ENCODE peak calls at places on chromosomes 16 and 17, in four cellular contexts. L is testis, M is right lobe of liver, O is A549. I is an unnamed sample.

GRCh38 chr16:56673916-56674315 is 4.3 kb downstream of the MT1H start:
- DNase-seq in M (no peak), L (no peak), O (peak; percentile 54), I (no peak)

GRCh38 chr16:11100239-11100750 is 155.7 kb downstream of the SOCS1 start:
- DNase-seq in O (no peak), L (peak; percentile 51), M (no peak), I (peak; percentile 69)

GRCh38 chr17:6388416-6388815 is 46.5 kb downstream of the AIPL1 start:
- DNase-seq in L (no peak), O (no peak), M (no peak), I (no peak)

GRCh38 chr16:53346-54236 is at the start of the genes POLR3K and SNRNP25:
- DNase-seq in M (peak; percentile 100), O (peak; percentile 98), L (peak; percentile 99), I (peak; percentile 100)

GRCh38 chr16:86663691-86664517 is 85.6 kb downstream of the FOXL1 start:
- DNase-seq in M (no peak), L (no peak), O (peak; percentile 8), I (no peak)

GRCh38 chr17:38591759-38592241 is 14.0 kb downstream of the SRCIN1 start:
- DNase-seq in O (no peak), M (no peak), L (no peak), I (no peak)

GRCh38 chr17:80872999-80873951 is 118.4 kb upstream of the CHMP6 start:
- DNase-seq in L (peak; percentile 61), M (peak; percentile 31), O (peak; percentile 26), I (peak; percentile 65)

GRCh38 chr16:50188619-50189136 is 35.6 kb downstream of the TENT4B start:
- DNase-seq in M (no peak), L (no peak), O (no peak), I (no peak)

GRCh38 chr16:86951831-86952598 is 365.2 kb downstream of the C16orf95 start:
- DNase-seq in O (peak; percentile 87), L (no peak), M (no peak), I (no peak)

GRCh38 chr16:88326611-88327485 is 55.9 kb upstream of the ZNF469 start:
- DNase-seq in O (no peak), M (no peak), L (no peak), I (peak; percentile 42)

GRCh38 chr17:74330446-74330845 is 4.4 kb downstream of the KIF19 start:
- DNase-seq in L (peak; percentile 46), O (no peak), M (no peak), I (no peak)

GRCh38 chr17:59121901-59122480 is 15.3 kb upstream of the TRIM37 start:
- DNase-seq in L (no peak), O (no peak), M (no peak), I (no peak)

GRCh38 chr16:86396318-86396882 is 113.9 kb upstream of the FOXF1 start:
- DNase-seq in O (no peak), M (no peak), L (no peak), I (no peak)

GRCh38 chr17:28216528-28216927 is 102.5 kb upstream of the TMEM97 start:
- DNase-seq in L (no peak), O (peak; percentile 27), M (no peak), I (no peak)

GRCh38 chr17:601462-602303 is 113.0 kb downstream of the VPS53 start:
- DNase-seq in O (no peak), M (peak; percentile 45), L (no peak), I (peak; percentile 45)

GRCh38 chr17:47733414-47734288 is 615 bp downstream of the TBX21 start:
- DNase-seq in M (peak; percentile 24), O (no peak), L (no peak), I (no peak)

GRCh38 chr17:72772331-72772821 is 320.1 kb downstream of the SLC39A11 start:
- DNase-seq in L (no peak), M (no peak), O (no peak), I (no peak)
- H3K4me3 ChIP-seq in L (no peak overlapping the region), M (no peak overlapping the region), O (no peak overlapping the region), I (no peak overlapping the region)

GRCh38 chr16:46621006-46621629 is at the start of gene SHCBP1:
- DNase-seq in O (peak; percentile 84), L (peak; percentile 95), M (peak; percentile 64), I (peak; percentile 93)

GRCh38 chr16:46621902-46622676 is 910 bp upstream of the SHCBP1 start:
- DNase-seq in L (no peak), M (no peak), O (no peak), I (no peak)

GRCh38 chr16:46618516-46618915 is 2.7 kb downstream of the SHCBP1 start:
- DNase-seq in M (no peak), O (no peak), L (no peak), I (no peak)

GRCh38 chr16:46620265-46621005 is 744 bp downstream of the SHCBP1 start:
- DNase-seq in M (no peak), O (peak; percentile 7), L (no peak), I (no peak)
- H3K4me3 ChIP-seq in M (peak overlapping the region; percentile 57), O (peak overlapping the region; percentile 68), L (peak overlapping the region; percentile 72), I (peak overlapping the region; percentile 45)

DNA sequence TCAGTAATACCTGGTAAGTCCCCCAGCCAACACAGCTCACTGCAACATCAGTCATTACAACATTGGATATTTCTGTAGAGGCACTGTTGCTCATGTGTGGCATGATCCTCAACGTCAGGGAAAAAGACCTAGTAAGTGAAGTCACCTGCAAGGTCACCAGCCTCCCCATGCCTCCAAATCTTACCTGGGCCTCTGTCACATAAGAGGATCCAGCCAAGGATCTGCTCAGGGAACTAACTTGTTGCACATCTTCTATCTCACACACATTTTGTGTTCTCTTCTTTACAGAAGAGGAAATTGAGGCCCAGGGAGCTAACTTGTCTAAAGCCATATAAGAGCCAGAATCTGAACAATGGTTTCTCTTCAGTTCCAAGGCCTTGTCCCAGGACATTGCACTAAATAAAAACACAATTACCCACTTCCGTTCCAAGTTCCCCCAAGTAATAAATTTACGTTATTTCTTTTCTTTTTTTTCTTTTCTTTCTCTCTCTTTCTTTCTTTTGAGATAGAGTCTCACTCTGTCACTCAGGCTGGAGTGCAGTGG is 1.4 kb downstream of the SHMT1 start:
- DNase-seq in O (no peak), M (no peak), L (no peak), I (no peak)
- H3K4me3 ChIP-seq in O (peak overlapping the region; percentile 71), M (peak overlapping the region; percentile 90), L (no peak overlapping the region), I (no peak overlapping the region)

DNA sequence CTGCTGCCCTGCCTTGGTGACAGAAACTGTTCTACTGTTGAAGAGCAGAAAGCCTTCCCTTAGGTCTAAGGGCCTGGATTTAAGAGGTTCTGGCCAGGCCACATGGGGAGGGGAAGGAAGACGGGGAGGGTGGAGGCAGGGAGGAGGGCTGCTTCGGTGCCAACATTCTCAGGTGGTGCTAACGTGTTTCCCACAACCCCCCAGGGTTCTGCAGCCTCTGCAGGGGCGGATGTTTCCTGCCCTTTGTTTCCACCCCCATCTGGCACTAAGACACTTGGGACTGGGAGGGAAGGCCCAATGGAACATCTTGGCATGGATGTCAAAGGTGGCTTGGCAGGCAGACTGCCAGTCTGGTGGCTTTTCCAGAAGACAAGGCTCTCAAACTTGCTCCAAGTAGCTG is 12.7 kb downstream of the HIC1 start:
- DNase-seq in O (no peak), M (no peak), L (no peak), I (peak; percentile 71)
- H3K4me3 ChIP-seq in O (no peak overlapping the region), M (no peak overlapping the region), L (no peak overlapping the region), I (no peak overlapping the region)

GRCh38 chr17:61397086-61397842 is 2.4 kb upstream of the TBX2 start:
- DNase-seq in L (no peak), M (no peak), O (no peak), I (peak; percentile 74)
- H3K4me3 ChIP-seq in L (peak overlapping the region; percentile 77), M (peak overlapping the region; percentile 24), O (no peak overlapping the region), I (peak overlapping the region; percentile 84)